ENCODE peak calls at places on chromosomes 12 and 14, in nine cellular contexts. One of them, this sample, is unnamed.

GRCh38 chr12:130280226-130280625 is 57.5 kb upstream of the PIWIL1 start:
- DNase-seq in spleen: no peak
- DNase-seq in A549: no peak
- DNase-seq in heart left ventricle: no peak
- DNase-seq in IMR-90: no peak
- DNase-seq in gastrocnemius medialis: no peak
- DNase-seq in esophagus muscularis mucosa: no peak
- DNase-seq in body of pancreas: no peak
- DNase-seq in stomach: no peak
- DNase-seq in this sample: no peak

GRCh38 chr12:76878045-76878898 is 547 bp downstream of the CSRP2 start:
- DNase-seq in IMR-90: no peak
- DNase-seq in stomach: no peak
- DNase-seq in A549: peak; percentile 10
- DNase-seq in esophagus muscularis mucosa: peak; percentile 89
- DNase-seq in spleen: no peak
- DNase-seq in heart left ventricle: no peak
- DNase-seq in body of pancreas: peak; percentile 47
- DNase-seq in gastrocnemius medialis: no peak
- DNase-seq in this sample: no peak

GRCh38 chr12:49336645-49337584 is at the start of gene C1QL4:
- DNase-seq in IMR-90: peak; percentile 52
- DNase-seq in A549: peak; percentile 75
- DNase-seq in heart left ventricle: peak; percentile 85
- DNase-seq in stomach: peak; percentile 85
- DNase-seq in gastrocnemius medialis: peak; percentile 55
- DNase-seq in spleen: peak; percentile 94
- DNase-seq in esophagus muscularis mucosa: peak; percentile 93
- DNase-seq in body of pancreas: peak; percentile 89
- DNase-seq in this sample: peak; percentile 87

GRCh38 chr12:67681145-67681778 is 32.7 kb downstream of the DYRK2 start:
- DNase-seq in heart left ventricle: peak; percentile 40
- DNase-seq in A549: peak; percentile 33
- DNase-seq in esophagus muscularis mucosa: no peak
- DNase-seq in body of pancreas: no peak
- DNase-seq in gastrocnemius medialis: peak; percentile 43
- DNase-seq in IMR-90: peak; percentile 97
- DNase-seq in spleen: no peak
- DNase-seq in stomach: no peak
- DNase-seq in this sample: no peak

GRCh38 chr12:54993181-54993835 is 8.7 kb upstream of the TESPA1 start:
- DNase-seq in esophagus muscularis mucosa: peak; percentile 82
- DNase-seq in gastrocnemius medialis: peak; percentile 15
- DNase-seq in IMR-90: peak; percentile 60
- DNase-seq in A549: peak; percentile 75
- DNase-seq in body of pancreas: peak; percentile 70
- DNase-seq in stomach: peak; percentile 42
- DNase-seq in heart left ventricle: peak; percentile 35
- DNase-seq in spleen: no peak
- DNase-seq in this sample: peak; percentile 36

GRCh38 chr12:110279976-110280783 is 867 bp upstream of the ATP2A2 start:
- DNase-seq in gastrocnemius medialis: peak; percentile 63
- DNase-seq in IMR-90: peak; percentile 33
- DNase-seq in esophagus muscularis mucosa: no peak
- DNase-seq in spleen: no peak
- DNase-seq in heart left ventricle: peak; percentile 69
- DNase-seq in A549: peak; percentile 76
- DNase-seq in body of pancreas: peak; percentile 50
- DNase-seq in stomach: peak; percentile 43
- DNase-seq in this sample: peak; percentile 57

GRCh38 chr12:105257321-105257728 is 21.4 kb upstream of the APPL2 start:
- DNase-seq in body of pancreas: no peak
- DNase-seq in esophagus muscularis mucosa: no peak
- DNase-seq in A549: peak; percentile 49
- DNase-seq in heart left ventricle: no peak
- DNase-seq in IMR-90: peak; percentile 90
- DNase-seq in stomach: no peak
- DNase-seq in gastrocnemius medialis: no peak
- DNase-seq in spleen: no peak
- DNase-seq in this sample: no peak

GRCh38 chr12:79681008-79681590 is 9.7 kb downstream of the PAWR start:
- DNase-seq in IMR-90: peak; percentile 83
- DNase-seq in heart left ventricle: no peak
- DNase-seq in gastrocnemius medialis: no peak
- DNase-seq in body of pancreas: no peak
- DNase-seq in stomach: no peak
- DNase-seq in spleen: no peak
- DNase-seq in A549: peak; percentile 41
- DNase-seq in esophagus muscularis mucosa: no peak
- DNase-seq in this sample: no peak

GRCh38 chr12:123013185-123014095 is 33.0 kb downstream of the ARL6IP4 start:
- DNase-seq in stomach: no peak
- DNase-seq in esophagus muscularis mucosa: no peak
- DNase-seq in IMR-90: no peak
- DNase-seq in heart left ventricle: no peak
- DNase-seq in spleen: no peak
- DNase-seq in A549: no peak
- DNase-seq in body of pancreas: no peak
- DNase-seq in gastrocnemius medialis: no peak
- DNase-seq in this sample: no peak

GRCh38 chr14:61451891-61452400 is 130.6 kb downstream of the PRKCH start:
- DNase-seq in stomach: no peak
- DNase-seq in body of pancreas: no peak
- DNase-seq in IMR-90: no peak
- DNase-seq in spleen: no peak
- DNase-seq in gastrocnemius medialis: no peak
- DNase-seq in esophagus muscularis mucosa: peak; percentile 68
- DNase-seq in heart left ventricle: no peak
- DNase-seq in A549: no peak
- DNase-seq in this sample: no peak

GRCh38 chr14:46063872-46064271 is 587.7 kb downstream of the RPL10L start:
- DNase-seq in A549: peak; percentile 0
- DNase-seq in gastrocnemius medialis: no peak
- DNase-seq in stomach: no peak
- DNase-seq in IMR-90: no peak
- DNase-seq in heart left ventricle: no peak
- DNase-seq in body of pancreas: peak; percentile 6
- DNase-seq in esophagus muscularis mucosa: no peak
- DNase-seq in spleen: no peak
- DNase-seq in this sample: no peak

GRCh38 chr12:119594399-119594730 is 791 bp downstream of the TMEM233 start:
- DNase-seq in IMR-90: no peak
- DNase-seq in esophagus muscularis mucosa: peak; percentile 78
- DNase-seq in stomach: no peak
- DNase-seq in spleen: no peak
- DNase-seq in body of pancreas: no peak
- DNase-seq in gastrocnemius medialis: no peak
- DNase-seq in heart left ventricle: no peak
- DNase-seq in A549: no peak
- DNase-seq in this sample: no peak

GRCh38 chr14:73269729-73270651 is 32.7 kb downstream of the PAPLN start:
- DNase-seq in A549: no peak
- DNase-seq in esophagus muscularis mucosa: no peak
- DNase-seq in spleen: peak; percentile 89
- DNase-seq in stomach: peak; percentile 64
- DNase-seq in heart left ventricle: peak; percentile 55
- DNase-seq in gastrocnemius medialis: peak; percentile 39
- DNase-seq in body of pancreas: peak; percentile 60
- DNase-seq in IMR-90: peak; percentile 18
- DNase-seq in this sample: peak; percentile 58

GRCh38 chr14:98582276-98582675 is 689.7 kb downstream of the BCL11B start:
- DNase-seq in heart left ventricle: no peak
- DNase-seq in A549: no peak
- DNase-seq in body of pancreas: no peak
- DNase-seq in spleen: no peak
- DNase-seq in IMR-90: no peak
- DNase-seq in esophagus muscularis mucosa: no peak
- DNase-seq in gastrocnemius medialis: no peak
- DNase-seq in stomach: no peak
- DNase-seq in this sample: no peak

GRCh38 chr12:105946541-105946940 is 192.2 kb downstream of the NUAK1 start:
- DNase-seq in spleen: no peak
- DNase-seq in A549: no peak
- DNase-seq in gastrocnemius medialis: no peak
- DNase-seq in esophagus muscularis mucosa: no peak
- DNase-seq in body of pancreas: no peak
- DNase-seq in heart left ventricle: peak; percentile 69
- DNase-seq in stomach: no peak
- DNase-seq in IMR-90: peak; percentile 28
- DNase-seq in this sample: no peak

GRCh38 chr12:111870216-111870615 is 28.2 kb downstream of the MAPKAPK5 start:
- DNase-seq in heart left ventricle: no peak
- DNase-seq in spleen: no peak
- DNase-seq in IMR-90: no peak
- DNase-seq in body of pancreas: no peak
- DNase-seq in stomach: no peak
- DNase-seq in esophagus muscularis mucosa: no peak
- DNase-seq in A549: no peak
- DNase-seq in gastrocnemius medialis: no peak
- DNase-seq in this sample: no peak

GRCh38 chr14:91138511-91139359 is 24.9 kb downstream of the DGLUCY start:
- DNase-seq in spleen: peak; percentile 28
- DNase-seq in stomach: no peak
- DNase-seq in heart left ventricle: no peak
- DNase-seq in IMR-90: no peak
- DNase-seq in gastrocnemius medialis: peak; percentile 55
- DNase-seq in body of pancreas: peak; percentile 50
- DNase-seq in esophagus muscularis mucosa: no peak
- DNase-seq in A549: peak; percentile 62
- DNase-seq in this sample: peak; percentile 31

GRCh38 chr12:27191531-27191930 is 52.6 kb upstream of the STK38L start:
- DNase-seq in spleen: no peak
- DNase-seq in IMR-90: no peak
- DNase-seq in gastrocnemius medialis: no peak
- DNase-seq in heart left ventricle: no peak
- DNase-seq in stomach: no peak
- DNase-seq in body of pancreas: no peak
- DNase-seq in esophagus muscularis mucosa: no peak
- DNase-seq in A549: no peak
- DNase-seq in this sample: no peak

GRCh38 chr12:27193106-27193505 is 51.0 kb upstream of the STK38L start:
- DNase-seq in gastrocnemius medialis: no peak
- DNase-seq in stomach: no peak
- DNase-seq in esophagus muscularis mucosa: no peak
- DNase-seq in A549: no peak
- DNase-seq in heart left ventricle: no peak
- DNase-seq in spleen: no peak
- DNase-seq in body of pancreas: no peak
- DNase-seq in IMR-90: peak; percentile 94
- DNase-seq in this sample: no peak

GRCh38 chr12:27192118-27192802 is 51.8 kb upstream of the STK38L start:
- DNase-seq in IMR-90: no peak
- DNase-seq in esophagus muscularis mucosa: no peak
- DNase-seq in heart left ventricle: no peak
- DNase-seq in gastrocnemius medialis: no peak
- DNase-seq in stomach: no peak
- DNase-seq in A549: no peak
- DNase-seq in spleen: no peak
- DNase-seq in body of pancreas: no peak
- DNase-seq in this sample: no peak

GRCh38 chr12:27193854-27194544 is 50.1 kb upstream of the STK38L start:
- DNase-seq in A549: peak; percentile 37
- DNase-seq in esophagus muscularis mucosa: no peak
- DNase-seq in heart left ventricle: peak; percentile 77
- DNase-seq in spleen: no peak
- DNase-seq in IMR-90: peak; percentile 86
- DNase-seq in gastrocnemius medialis: no peak
- DNase-seq in body of pancreas: peak; percentile 8
- DNase-seq in stomach: no peak
- DNase-seq in this sample: peak; percentile 30

GRCh38 chr12:27194644-27195043 is 49.4 kb upstream of the STK38L start:
- DNase-seq in spleen: no peak
- DNase-seq in IMR-90: no peak
- DNase-seq in A549: no peak
- DNase-seq in stomach: no peak
- DNase-seq in gastrocnemius medialis: no peak
- DNase-seq in body of pancreas: no peak
- DNase-seq in esophagus muscularis mucosa: no peak
- DNase-seq in heart left ventricle: no peak
- DNase-seq in this sample: no peak
- H3K27ac ChIP-seq in spleen: no peak overlapping the region
- H3K27ac ChIP-seq in IMR-90: no peak overlapping the region
- H3K27ac ChIP-seq in A549: no peak overlapping the region
- H3K27ac ChIP-seq in stomach: peak overlapping the region; percentile 67
- H3K27ac ChIP-seq in gastrocnemius medialis: no peak overlapping the region
- H3K27ac ChIP-seq in body of pancreas: no peak overlapping the region
- H3K27ac ChIP-seq in esophagus muscularis mucosa: peak overlapping the region; percentile 87
- H3K27ac ChIP-seq in heart left ventricle: peak overlapping the region; percentile 78
- H3K27ac ChIP-seq in this sample: peak overlapping the region; percentile 76

GRCh38 chr14:101187017-101187815 is 283.7 kb upstream of the RTL1 start:
- DNase-seq in spleen: peak; percentile 53
- DNase-seq in esophagus muscularis mucosa: peak; percentile 91
- DNase-seq in stomach: peak; percentile 13
- DNase-seq in gastrocnemius medialis: no peak
- DNase-seq in IMR-90: no peak
- DNase-seq in body of pancreas: peak; percentile 1
- DNase-seq in heart left ventricle: no peak
- DNase-seq in A549: no peak
- DNase-seq in this sample: no peak
- H3K4me1 ChIP-seq in spleen: no peaks in the 10 kb centered on the region
- H3K4me1 ChIP-seq in esophagus muscularis mucosa: no peaks in the 10 kb centered on the region
- H3K4me1 ChIP-seq in stomach: no peaks in the 10 kb centered on the region
- H3K4me1 ChIP-seq in gastrocnemius medialis: no peaks in the 10 kb centered on the region
- H3K4me1 ChIP-seq in IMR-90: no peaks in the 10 kb centered on the region
- H3K4me1 ChIP-seq in body of pancreas: no peaks in the 10 kb centered on the region
- H3K4me1 ChIP-seq in heart left ventricle: no peaks in the 10 kb centered on the region
- H3K4me1 ChIP-seq in A549: no peaks in the 10 kb centered on the region
- H3K4me1 ChIP-seq in this sample: no peaks in the 10 kb centered on the region

DNA sequence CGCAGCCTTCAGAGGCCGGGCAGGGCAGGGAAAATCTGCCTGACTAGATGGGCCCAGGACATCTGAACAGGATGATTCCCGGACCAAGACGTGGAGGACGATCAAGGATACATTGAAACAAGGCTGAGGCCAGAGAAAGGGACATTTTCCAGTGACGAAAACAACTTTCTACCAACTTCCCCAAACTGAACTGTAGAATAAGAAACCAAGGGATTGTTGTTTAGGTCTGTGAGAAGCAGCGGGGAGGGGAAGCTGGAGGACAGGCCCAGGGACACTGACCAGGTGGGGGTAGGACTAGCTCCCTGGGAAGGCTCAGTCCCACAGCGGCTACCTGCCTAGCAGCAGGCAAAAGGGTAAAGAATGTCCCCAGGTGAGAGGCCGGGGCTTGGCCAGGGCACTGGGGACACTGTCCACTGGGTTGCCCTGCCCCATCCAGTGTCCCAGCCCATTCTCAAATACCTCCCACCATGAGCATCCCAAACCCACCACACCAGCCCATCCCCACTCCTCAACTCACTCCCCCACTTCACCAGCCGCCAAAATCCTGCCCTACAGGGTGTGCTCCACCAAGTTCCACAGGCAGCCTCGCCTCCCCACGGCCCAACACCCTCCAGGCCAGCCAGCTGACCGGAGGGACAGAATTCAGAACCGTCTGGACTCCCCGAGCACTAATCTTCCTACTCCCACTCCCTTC is 984 bp downstream of the TNFRSF1A start:
- DNase-seq in heart left ventricle: no peak
- DNase-seq in esophagus muscularis mucosa: no peak
- DNase-seq in A549: no peak
- DNase-seq in stomach: no peak
- DNase-seq in IMR-90: no peak
- DNase-seq in gastrocnemius medialis: no peak
- DNase-seq in spleen: peak; percentile 85
- DNase-seq in body of pancreas: no peak
- DNase-seq in this sample: no peak
- TF ChIP-seq POLR2A in heart left ventricle: no peak
- TF ChIP-seq POLR2A in esophagus muscularis mucosa: no peak
- TF ChIP-seq POLR2A in A549: no peak
- TF ChIP-seq POLR2A in stomach: no peak
- TF ChIP-seq POLR2A in IMR-90: peak; percentile 46
- TF ChIP-seq POLR2A in gastrocnemius medialis: no peak
- TF ChIP-seq POLR2A in spleen: no peak
- TF ChIP-seq POLR2A in body of pancreas: no peak
- TF ChIP-seq POLR2A in this sample: no peak

GRCh38 chr14:103879570-103880333 is 32.4 kb upstream of the PPP1R13B start:
- DNase-seq in esophagus muscularis mucosa: no peak
- DNase-seq in IMR-90: no peak
- DNase-seq in gastrocnemius medialis: no peak
- DNase-seq in body of pancreas: peak; percentile 97
- DNase-seq in spleen: no peak
- DNase-seq in A549: peak; percentile 75
- DNase-seq in heart left ventricle: peak; percentile 63
- DNase-seq in stomach: peak; percentile 91
- DNase-seq in this sample: peak; percentile 84
- H3K27ac ChIP-seq in esophagus muscularis mucosa: peak overlapping the region; percentile 66
- H3K27ac ChIP-seq in IMR-90: no peak overlapping the region
- H3K27ac ChIP-seq in gastrocnemius medialis: peak overlapping the region; percentile 16
- H3K27ac ChIP-seq in body of pancreas: peak overlapping the region; percentile 94
- H3K27ac ChIP-seq in spleen: peak overlapping the region; percentile 83
- H3K27ac ChIP-seq in A549: peak overlapping the region; percentile 94
- H3K27ac ChIP-seq in heart left ventricle: peak overlapping the region; percentile 88
- H3K27ac ChIP-seq in stomach: peak overlapping the region; percentile 91
- H3K27ac ChIP-seq in this sample: peak overlapping the region; percentile 83